ENCODE peak calls at places on chromosome 7, in four cellular contexts. D is K562, P is IMR-90, N is A549. H is an unnamed sample.

GRCh38 chr7:17770710-17771375 is 169.5 kb downstream of the SNX13 start:
- DNase-seq in D (no peak), P (no peak), N (no peak), H (no peak)

GRCh38 chr7:90551036-90551435 is 45.1 kb upstream of the CDK14 start:
- DNase-seq in D (no peak), P (peak), N (no peak), H (no peak)

GRCh38 chr7:112053405-112054069 is 152.7 kb downstream of the DOCK4 start:
- DNase-seq in D (no peak), P (no peak), N (no peak), H (no peak)

GRCh38 chr7:48424731-48425130 is 253.5 kb downstream of the ABCA13 start:
- DNase-seq in D (no peak), P (peak), N (peak), H (peak)

GRCh38 chr7:116574025-116574822 is 49.4 kb downstream of the CAV1 start:
- DNase-seq in D (no peak), P (no peak), N (no peak), H (no peak)

GRCh38 chr7:93894426-93894825 is 3.9 kb upstream of the TFPI2 start:
- DNase-seq in D (no peak), P (no peak), N (no peak), H (no peak)

GRCh38 chr7:108009873-108010272 is 6.9 kb upstream of the LAMB1 start:
- DNase-seq in D (no peak), P (no peak), N (no peak), H (no peak)

GRCh38 chr7:12949060-12950045 is 261.9 kb downstream of the ARL4A start:
- DNase-seq in D (no peak), P (peak), N (no peak), H (no peak)

GRCh38 chr7:157667731-157668130 is 330.9 kb downstream of the DNAJB6 start:
- DNase-seq in D (no peak), P (no peak), N (no peak), H (no peak)

GRCh38 chr7:99109108-99110051 is 34.5 kb downstream of the SMURF1 start:
- DNase-seq in D (no peak), P (peak), N (no peak), H (peak)

GRCh38 chr7:144384555-144385245 is 18.8 kb downstream of the NOBOX start:
- DNase-seq in D (no peak), P (no peak), N (no peak), H (no peak)

GRCh38 chr7:124152859-124153692 is 120.2 kb upstream of the TMEM229A start:
- DNase-seq in D (no peak), P (peak), N (peak), H (peak)

GRCh38 chr7:42946616-42946928 is 14.4 kb downstream of the MRPL32 start:
- DNase-seq in D (no peak), P (no peak), N (no peak), H (no peak)

GRCh38 chr7:72405871-72406270 is 6.3 kb downstream of the CALN1 start:
- DNase-seq in D (no peak), P (no peak), N (no peak), H (no peak)

GRCh38 chr7:44286618-44287487 is 38.5 kb downstream of the CAMK2B start:
- DNase-seq in D (no peak), P (no peak), N (no peak), H (peak)

GRCh38 chr7:45888185-45888992 is at the start of gene IGFBP1:
- DNase-seq in D (no peak), P (peak), N (no peak), H (peak)

GRCh38 chr7:105219771-105220160 is 169.0 kb downstream of the SRPK2 start:
- DNase-seq in D (no peak), P (peak), N (no peak), H (no peak)

GRCh38 chr7:45447296-45447695 is 126.9 kb upstream of the ADCY1 start:
- DNase-seq in D (no peak), P (no peak), N (no peak), H (no peak)

GRCh38 chr7:150996289-150997074 is 5.7 kb downstream of the NOS3 start:
- DNase-seq in D (peak), P (no peak), N (no peak), H (peak)

GRCh38 chr7:157938211-157938610 is 601.4 kb downstream of the DNAJB6 start:
- DNase-seq in D (no peak), P (no peak), N (no peak), H (no peak)

GRCh38 chr7:25359471-25360059 is 131.3 kb upstream of the NPVF start:
- DNase-seq in D (no peak), P (no peak), N (no peak), H (peak)

GRCh38 chr7:29940199-29940598 is 49.4 kb downstream of the SCRN1 start:
- DNase-seq in D (no peak), P (peak), N (no peak), H (no peak)

GRCh38 chr7:69564454-69565417 is 33.5 kb upstream of the AUTS2 start:
- DNase-seq in D (no peak), P (no peak), N (no peak), H (peak)

GRCh38 chr7:155233703-155234492 is 63.8 kb upstream of the INSIG1 start:
- DNase-seq in D (no peak), P (no peak), N (no peak), H (peak)

GRCh38 chr7:104627516-104627915 is 299.1 kb downstream of the LHFPL3 start:
- DNase-seq in D (no peak), P (peak), N (no peak), H (no peak)

GRCh38 chr7:155545348-155545747 is 1.0 kb downstream of the CNPY1 start:
- DNase-seq in D (no peak), P (no peak), N (no peak), H (no peak)

GRCh38 chr7:139094596-139094995 is 14.9 kb downstream of the ZC3HAV1 start:
- DNase-seq in D (no peak), P (peak), N (no peak), H (no peak)

GRCh38 chr7:150852371-150852905 is at the start of gene AOC1:
- DNase-seq in D (no peak), P (no peak), N (no peak), H (no peak)

GRCh38 chr7:35487841-35488240 is 207.1 kb downstream of the HERPUD2 start:
- DNase-seq in D (no peak), P (no peak), N (no peak), H (no peak)

GRCh38 chr7:68929712-68930395 is 668.4 kb upstream of the AUTS2 start:
- DNase-seq in D (no peak), P (peak), N (peak), H (no peak)

GRCh38 chr7:99021941-99022560 is 121.9 kb downstream of the SMURF1 start:
- DNase-seq in D (no peak), P (no peak), N (no peak), H (no peak)

GRCh38 chr7:120583835-120584586 is 273.9 kb downstream of the TSPAN12 start:
- DNase-seq in D (no peak), P (peak), N (no peak), H (no peak)

GRCh38 chr7:27952393-27953290 is 212.7 kb downstream of the TAX1BP1 start:
- DNase-seq in D (no peak), P (peak), N (no peak), H (no peak)

GRCh38 chr7:1513657-1514095 is 9.5 kb upstream of the INTS1 start:
- DNase-seq in D (no peak), P (no peak), N (no peak), H (no peak)

GRCh38 chr7:46534593-46535271 is 613.7 kb upstream of the IGFBP3 start:
- DNase-seq in D (no peak), P (peak), N (no peak), H (no peak)

GRCh38 chr7:49775949-49776443 is 2.6 kb downstream of the VWC2 start:
- DNase-seq in D (no peak), P (no peak), N (no peak), H (no peak)

GRCh38 chr7:2518737-2519118 is 846 bp upstream of the LFNG start:
- DNase-seq in D (no peak), P (no peak), N (no peak), H (no peak)

GRCh38 chr7:107693396-107693795 is 32.8 kb downstream of the SLC26A4 start:
- DNase-seq in D (no peak), P (no peak), N (no peak), H (no peak)

DNA sequence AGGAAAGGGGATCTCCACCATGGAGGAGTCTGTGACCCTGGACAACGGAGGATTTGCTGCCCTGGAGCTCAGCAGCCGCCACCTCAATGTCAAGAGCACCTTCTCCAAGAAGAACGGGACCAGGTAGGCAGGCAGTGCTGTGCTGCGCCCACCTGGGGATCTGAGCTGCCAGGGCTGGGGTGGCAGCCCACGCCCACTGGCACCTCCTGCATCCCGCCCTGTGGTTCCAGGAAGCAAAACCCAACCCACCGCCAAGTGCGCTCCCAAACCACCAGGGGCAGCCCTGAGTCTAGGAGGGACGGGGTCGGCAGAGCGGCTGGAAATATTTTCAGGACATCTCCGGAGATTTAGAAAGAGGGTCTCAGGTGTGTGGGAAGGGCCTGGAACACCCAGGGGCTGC is 440.3 kb upstream of the FOXK1 start:
- DNase-seq in D (peak), P (no peak), N (no peak), H (peak)
- TF ChIP-seq CTCF in D (peak), P (no peak), N (no peak), H (no peak)

GRCh38 chr7:33129806-33130153 is 416 bp downstream of the BBS9 start:
- DNase-seq in D (no peak), P (no peak), N (peak), H (no peak)
- H3K27ac ChIP-seq in D (no peak), P (peak), N (peak), H (peak)

DNA sequence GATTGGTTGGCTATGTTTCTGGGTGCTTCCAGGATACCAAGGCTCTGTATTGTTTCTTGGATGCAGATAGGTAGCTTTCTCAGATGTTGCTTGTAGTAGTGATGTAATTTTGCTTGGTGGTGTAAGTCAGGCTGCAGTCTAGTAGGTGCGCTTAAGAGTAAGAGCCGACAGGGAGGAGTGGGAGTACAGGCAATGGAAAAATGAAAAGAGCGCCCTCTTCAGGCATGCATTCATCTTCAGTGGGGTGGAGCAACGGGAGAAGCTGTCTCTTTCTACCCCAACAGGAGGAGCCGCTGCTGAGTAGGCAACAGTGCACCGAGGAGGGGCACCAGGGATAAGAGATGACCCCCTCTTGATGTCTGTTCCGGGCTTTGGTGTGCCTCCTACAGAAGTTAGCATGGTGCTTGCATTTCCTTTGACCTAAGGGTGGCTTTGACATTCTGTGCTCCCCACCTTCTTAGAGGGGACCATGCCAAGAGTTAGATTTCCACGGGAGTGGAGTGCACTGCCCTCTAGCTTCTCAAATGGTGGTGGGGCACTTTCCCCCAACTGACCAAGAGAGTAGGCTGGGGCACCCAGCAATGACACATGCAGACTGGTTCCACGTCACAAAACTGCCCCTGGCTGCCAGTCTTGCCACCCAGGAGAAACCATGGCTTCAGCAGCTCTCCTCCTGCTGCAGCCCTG is 56.1 kb downstream of the ZNF783 start:
- DNase-seq in D (peak), P (no peak), N (no peak), H (no peak)
- TF ChIP-seq SMC3 in D (peak), P (no peak), N (no peak), H (no peak)

GRCh38 chr7:137875746-137876145 is 29.0 kb upstream of the DGKI start:
- DNase-seq in D (no peak), P (no peak), N (no peak), H (no peak)

GRCh38 chr7:137874390-137874789 is 27.6 kb upstream of the DGKI start:
- DNase-seq in D (no peak), P (peak), N (no peak), H (peak)

GRCh38 chr7:137871173-137871915 is 24.6 kb upstream of the DGKI start:
- DNase-seq in D (no peak), P (no peak), N (no peak), H (no peak)

GRCh38 chr7:137873524-137873923 is 26.8 kb upstream of the DGKI start:
- DNase-seq in D (no peak), P (peak), N (no peak), H (no peak)

GRCh38 chr7:137873979-137874378 is 27.2 kb upstream of the DGKI start:
- DNase-seq in D (no peak), P (no peak), N (no peak), H (no peak)
- TF ChIP-seq CTCF in D (no peak), P (no peak), N (no peak), H (no peak)

H was measured in SK-N-SH.